ENCODE peak calls at places on chromosomes 12 and 14, in nine cellular contexts. One of them, this sample, is unnamed. For H3K36me3, the result is how much of the 10 kb centered on the place peaks cover.

GRCh38 chr12:124783087-124783486 is 80.6 kb downstream of the SCARB1 start:
- DNase-seq in effector memory CD4-positive, alpha-beta T cell: no peak
- DNase-seq in mesendoderm: no peak
- DNase-seq in prostate gland: no peak
- DNase-seq in K562: no peak
- DNase-seq in fibroblast of lung: no peak
- DNase-seq in PC-9: no peak
- DNase-seq in testis: no peak
- DNase-seq in sigmoid colon: no peak
- DNase-seq in this sample: no peak

GRCh38 chr14:105026789-105027563 is 6.1 kb upstream of the CDCA4 start:
- DNase-seq in effector memory CD4-positive, alpha-beta T cell: no peak
- DNase-seq in mesendoderm: no peak
- DNase-seq in prostate gland: no peak
- DNase-seq in K562: no peak
- DNase-seq in fibroblast of lung: peak
- DNase-seq in PC-9: no peak
- DNase-seq in testis: no peak
- DNase-seq in sigmoid colon: no peak
- DNase-seq in this sample: no peak

GRCh38 chr14:78310263-78310662 is 140.1 kb downstream of the NRXN3 start:
- DNase-seq in effector memory CD4-positive, alpha-beta T cell: no peak
- DNase-seq in mesendoderm: no peak
- DNase-seq in prostate gland: no peak
- DNase-seq in K562: no peak
- DNase-seq in fibroblast of lung: no peak
- DNase-seq in PC-9: no peak
- DNase-seq in testis: no peak
- DNase-seq in sigmoid colon: no peak
- DNase-seq in this sample: no peak

GRCh38 chr14:22555573-22556011 is 33.4 kb downstream of the DAD1 start:
- DNase-seq in effector memory CD4-positive, alpha-beta T cell: peak
- DNase-seq in mesendoderm: no peak
- DNase-seq in prostate gland: no peak
- DNase-seq in K562: no peak
- DNase-seq in fibroblast of lung: no peak
- DNase-seq in PC-9: no peak
- DNase-seq in testis: no peak
- DNase-seq in sigmoid colon: no peak
- DNase-seq in this sample: no peak

GRCh38 chr12:24425601-24425970 is 476.1 kb upstream of the SOX5 start:
- DNase-seq in effector memory CD4-positive, alpha-beta T cell: no peak
- DNase-seq in mesendoderm: no peak
- DNase-seq in prostate gland: no peak
- DNase-seq in K562: no peak
- DNase-seq in fibroblast of lung: peak
- DNase-seq in PC-9: no peak
- DNase-seq in testis: no peak
- DNase-seq in sigmoid colon: no peak
- DNase-seq in this sample: no peak

GRCh38 chr12:26787125-26787495 is 45.9 kb downstream of the ITPR2 start:
- DNase-seq in effector memory CD4-positive, alpha-beta T cell: no peak
- DNase-seq in mesendoderm: peak
- DNase-seq in prostate gland: no peak
- DNase-seq in K562: no peak
- DNase-seq in fibroblast of lung: peak
- DNase-seq in PC-9: no peak
- DNase-seq in testis: no peak
- DNase-seq in sigmoid colon: no peak
- DNase-seq in this sample: no peak

GRCh38 chr12:104866286-104866685 is 91.8 kb downstream of the SLC41A2 start:
- DNase-seq in effector memory CD4-positive, alpha-beta T cell: no peak
- DNase-seq in mesendoderm: no peak
- DNase-seq in prostate gland: no peak
- DNase-seq in K562: no peak
- DNase-seq in fibroblast of lung: peak
- DNase-seq in PC-9: no peak
- DNase-seq in testis: no peak
- DNase-seq in sigmoid colon: no peak
- DNase-seq in this sample: no peak

GRCh38 chr14:81062816-81063215 is 107.4 kb downstream of the TSHR start:
- DNase-seq in effector memory CD4-positive, alpha-beta T cell: no peak
- DNase-seq in mesendoderm: peak
- DNase-seq in prostate gland: no peak
- DNase-seq in K562: peak
- DNase-seq in fibroblast of lung: no peak
- DNase-seq in PC-9: no peak
- DNase-seq in testis: no peak
- DNase-seq in sigmoid colon: no peak
- DNase-seq in this sample: no peak

GRCh38 chr12:32755051-32755653 is 545 bp downstream of the YARS2 start:
- DNase-seq in effector memory CD4-positive, alpha-beta T cell: peak
- DNase-seq in mesendoderm: peak
- DNase-seq in prostate gland: peak
- DNase-seq in K562: peak
- DNase-seq in fibroblast of lung: peak
- DNase-seq in PC-9: peak
- DNase-seq in testis: peak
- DNase-seq in sigmoid colon: peak
- DNase-seq in this sample: peak

GRCh38 chr14:59969319-59969718 is 49.4 kb downstream of the LRRC9 start:
- DNase-seq in effector memory CD4-positive, alpha-beta T cell: no peak
- DNase-seq in mesendoderm: no peak
- DNase-seq in prostate gland: peak
- DNase-seq in K562: no peak
- DNase-seq in fibroblast of lung: peak
- DNase-seq in PC-9: no peak
- DNase-seq in testis: no peak
- DNase-seq in sigmoid colon: no peak
- DNase-seq in this sample: no peak

GRCh38 chr14:77579760-77580159 is 36.7 kb downstream of the SPTLC2 start:
- DNase-seq in effector memory CD4-positive, alpha-beta T cell: no peak
- DNase-seq in mesendoderm: no peak
- DNase-seq in prostate gland: no peak
- DNase-seq in K562: no peak
- DNase-seq in fibroblast of lung: no peak
- DNase-seq in PC-9: no peak
- DNase-seq in testis: no peak
- DNase-seq in sigmoid colon: no peak
- DNase-seq in this sample: no peak

GRCh38 chr12:131860472-131861260 is 32.5 kb downstream of the MMP17 start:
- DNase-seq in effector memory CD4-positive, alpha-beta T cell: no peak
- DNase-seq in mesendoderm: peak
- DNase-seq in prostate gland: no peak
- DNase-seq in K562: peak
- DNase-seq in fibroblast of lung: peak
- DNase-seq in PC-9: peak
- DNase-seq in testis: no peak
- DNase-seq in sigmoid colon: no peak
- DNase-seq in this sample: no peak

GRCh38 chr12:124481257-124481750 is 86.1 kb downstream of the NCOR2 start:
- DNase-seq in effector memory CD4-positive, alpha-beta T cell: no peak
- DNase-seq in mesendoderm: no peak
- DNase-seq in prostate gland: no peak
- DNase-seq in K562: no peak
- DNase-seq in fibroblast of lung: no peak
- DNase-seq in PC-9: peak
- DNase-seq in testis: no peak
- DNase-seq in sigmoid colon: no peak
- DNase-seq in this sample: no peak

GRCh38 chr14:20415723-20416622 is 2.7 kb upstream of the TEP1 start:
- DNase-seq in effector memory CD4-positive, alpha-beta T cell: no peak
- DNase-seq in mesendoderm: peak
- DNase-seq in prostate gland: no peak
- DNase-seq in K562: peak
- DNase-seq in fibroblast of lung: peak
- DNase-seq in PC-9: no peak
- DNase-seq in testis: peak
- DNase-seq in sigmoid colon: no peak
- DNase-seq in this sample: peak

GRCh38 chr12:65462506-65462905 is 184.0 kb downstream of the MSRB3 start:
- DNase-seq in effector memory CD4-positive, alpha-beta T cell: no peak
- DNase-seq in mesendoderm: no peak
- DNase-seq in prostate gland: no peak
- DNase-seq in K562: no peak
- DNase-seq in fibroblast of lung: no peak
- DNase-seq in PC-9: no peak
- DNase-seq in testis: no peak
- DNase-seq in sigmoid colon: no peak
- DNase-seq in this sample: no peak

GRCh38 chr12:54588892-54589291 is 433 bp upstream of the PPP1R1A start:
- DNase-seq in effector memory CD4-positive, alpha-beta T cell: no peak
- DNase-seq in mesendoderm: no peak
- DNase-seq in prostate gland: no peak
- DNase-seq in K562: no peak
- DNase-seq in fibroblast of lung: no peak
- DNase-seq in PC-9: no peak
- DNase-seq in testis: no peak
- DNase-seq in sigmoid colon: no peak
- DNase-seq in this sample: no peak
- H3K4me3 ChIP-seq in effector memory CD4-positive, alpha-beta T cell: no peak
- H3K4me3 ChIP-seq in mesendoderm: peak
- H3K4me3 ChIP-seq in prostate gland: peak
- H3K4me3 ChIP-seq in K562: no peak
- H3K4me3 ChIP-seq in fibroblast of lung: no peak
- H3K4me3 ChIP-seq in PC-9: no peak
- H3K4me3 ChIP-seq in testis: peak
- H3K4me3 ChIP-seq in sigmoid colon: peak
- H3K4me3 ChIP-seq in this sample: no peak

GRCh38 chr12:112046003-112046402 is 32.8 kb downstream of the ERP29 start:
- DNase-seq in effector memory CD4-positive, alpha-beta T cell: no peak
- DNase-seq in mesendoderm: no peak
- DNase-seq in prostate gland: peak
- DNase-seq in K562: no peak
- DNase-seq in fibroblast of lung: no peak
- DNase-seq in PC-9: no peak
- DNase-seq in testis: no peak
- DNase-seq in sigmoid colon: peak
- DNase-seq in this sample: no peak
- H3K36me3 ChIP-seq in effector memory CD4-positive, alpha-beta T cell: half or more
- H3K36me3 ChIP-seq in mesendoderm: under half
- H3K36me3 ChIP-seq in prostate gland: under half
- H3K36me3 ChIP-seq in K562: half or more
- H3K36me3 ChIP-seq in fibroblast of lung: under half
- H3K36me3 ChIP-seq in PC-9: half or more
- H3K36me3 ChIP-seq in testis: under half
- H3K36me3 ChIP-seq in sigmoid colon: half or more
- H3K36me3 ChIP-seq in this sample: under half

GRCh38 chr12:75782182-75782581 is 249.4 kb downstream of the PHLDA1 start:
- DNase-seq in effector memory CD4-positive, alpha-beta T cell: no peak
- DNase-seq in mesendoderm: no peak
- DNase-seq in prostate gland: no peak
- DNase-seq in K562: no peak
- DNase-seq in fibroblast of lung: no peak
- DNase-seq in PC-9: no peak
- DNase-seq in testis: no peak
- DNase-seq in sigmoid colon: no peak
- DNase-seq in this sample: no peak

GRCh38 chr12:75781532-75782046 is 250.0 kb downstream of the PHLDA1 start:
- DNase-seq in effector memory CD4-positive, alpha-beta T cell: no peak
- DNase-seq in mesendoderm: no peak
- DNase-seq in prostate gland: no peak
- DNase-seq in K562: peak
- DNase-seq in fibroblast of lung: peak
- DNase-seq in PC-9: peak
- DNase-seq in testis: no peak
- DNase-seq in sigmoid colon: no peak
- DNase-seq in this sample: no peak

GRCh38 chr12:75783093-75783877 is 248.3 kb downstream of the PHLDA1 start:
- DNase-seq in effector memory CD4-positive, alpha-beta T cell: no peak
- DNase-seq in mesendoderm: no peak
- DNase-seq in prostate gland: no peak
- DNase-seq in K562: no peak
- DNase-seq in fibroblast of lung: peak
- DNase-seq in PC-9: no peak
- DNase-seq in testis: peak
- DNase-seq in sigmoid colon: no peak
- DNase-seq in this sample: no peak

GRCh38 chr12:75784591-75784990 is 247.0 kb downstream of the PHLDA1 start:
- DNase-seq in effector memory CD4-positive, alpha-beta T cell: no peak
- DNase-seq in mesendoderm: no peak
- DNase-seq in prostate gland: peak
- DNase-seq in K562: no peak
- DNase-seq in fibroblast of lung: no peak
- DNase-seq in PC-9: peak
- DNase-seq in testis: peak
- DNase-seq in sigmoid colon: peak
- DNase-seq in this sample: no peak

GRCh38 chr12:75779891-75780501 is 251.6 kb downstream of the PHLDA1 start:
- DNase-seq in effector memory CD4-positive, alpha-beta T cell: no peak
- DNase-seq in mesendoderm: peak
- DNase-seq in prostate gland: no peak
- DNase-seq in K562: no peak
- DNase-seq in fibroblast of lung: no peak
- DNase-seq in PC-9: no peak
- DNase-seq in testis: no peak
- DNase-seq in sigmoid colon: no peak
- DNase-seq in this sample: no peak
- H3K27ac ChIP-seq in effector memory CD4-positive, alpha-beta T cell: no peak
- H3K27ac ChIP-seq in mesendoderm: peak
- H3K27ac ChIP-seq in prostate gland: no peak
- H3K27ac ChIP-seq in K562: no peak
- H3K27ac ChIP-seq in fibroblast of lung: no peak
- H3K27ac ChIP-seq in PC-9: no peak
- H3K27ac ChIP-seq in testis: no peak
- H3K27ac ChIP-seq in sigmoid colon: no peak
- H3K27ac ChIP-seq in this sample: no peak

GRCh38 chr14:41568979-41569378 is 37.7 kb upstream of the LRFN5 start:
- DNase-seq in effector memory CD4-positive, alpha-beta T cell: no peak
- DNase-seq in mesendoderm: no peak
- DNase-seq in prostate gland: no peak
- DNase-seq in K562: no peak
- DNase-seq in fibroblast of lung: no peak
- DNase-seq in PC-9: no peak
- DNase-seq in testis: no peak
- DNase-seq in sigmoid colon: no peak
- DNase-seq in this sample: no peak

DNA sequence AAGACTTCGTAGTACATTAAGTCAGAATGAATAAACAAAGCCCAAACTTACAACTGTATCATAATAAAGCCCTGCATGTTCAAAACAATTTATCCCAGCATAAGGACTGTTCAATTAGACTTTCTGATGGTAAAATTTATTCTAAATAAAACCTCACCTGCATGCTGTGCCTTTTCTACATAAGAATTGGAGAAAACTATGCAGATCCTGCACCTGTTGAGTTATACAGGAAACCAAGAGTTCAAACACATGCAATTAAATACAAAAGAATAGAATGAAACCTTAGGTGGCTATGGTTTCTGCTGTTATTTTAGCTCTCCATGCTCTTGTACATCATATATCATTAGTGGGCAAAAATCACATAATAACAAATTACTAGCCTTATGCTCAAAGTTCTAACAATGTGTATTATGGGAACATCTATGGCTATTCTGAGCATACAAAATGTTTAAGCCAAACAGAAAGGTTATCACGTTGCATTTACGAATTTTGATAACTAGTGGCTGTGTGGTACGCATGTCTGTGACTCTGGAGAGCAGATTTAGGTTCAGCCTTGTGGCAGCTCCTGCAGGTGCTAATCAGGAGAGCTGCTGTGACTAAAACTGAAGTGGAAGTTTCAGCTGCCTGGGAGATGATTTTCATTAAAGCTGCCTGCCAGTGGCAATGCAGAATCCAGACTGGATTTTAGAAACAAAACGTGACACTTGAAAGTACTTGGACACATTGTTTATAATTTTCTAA is 36.1 kb upstream of the LRFN5 start:
- DNase-seq in effector memory CD4-positive, alpha-beta T cell: no peak
- DNase-seq in mesendoderm: no peak
- DNase-seq in prostate gland: no peak
- DNase-seq in K562: no peak
- DNase-seq in fibroblast of lung: no peak
- DNase-seq in PC-9: no peak
- DNase-seq in testis: no peak
- DNase-seq in sigmoid colon: no peak
- DNase-seq in this sample: no peak
- H3K4me3 ChIP-seq in effector memory CD4-positive, alpha-beta T cell: no peak
- H3K4me3 ChIP-seq in mesendoderm: no peak
- H3K4me3 ChIP-seq in prostate gland: no peak
- H3K4me3 ChIP-seq in K562: no peak
- H3K4me3 ChIP-seq in fibroblast of lung: no peak
- H3K4me3 ChIP-seq in PC-9: no peak
- H3K4me3 ChIP-seq in testis: no peak
- H3K4me3 ChIP-seq in sigmoid colon: no peak
- H3K4me3 ChIP-seq in this sample: no peak

This sample was measured in naive thymus-derived CD4-positive, alpha-beta T cell.